ENCODE peak calls at places on chromosomes 7 and 10, in nine cellular contexts. S is SJSA1; K is T-helper 9 cell; Z is CD8-positive, alpha-beta T cell; N is renal cortical epithelial cell; H is GM12892; Q is left kidney; Y is osteoblast; F is NCI-H345. A is an unnamed sample.

GRCh38 chr7:1884583-1885350 is 214.7 kb downstream of the ELFN1 start:
- DNase-seq in F (no peak), S (no peak), Q (no peak), K (no peak), N (no peak), Y (peak; percentile 90), H (no peak), Z (no peak), A (no peak)

GRCh38 chr10:49610015-49610734 is at the start of gene SLC18A3:
- DNase-seq in Z (no peak), Y (peak; percentile 88), H (no peak), F (peak; percentile 63), K (no peak), N (no peak), Q (peak; percentile 63), S (no peak), A (no peak)

GRCh38 chr7:73894851-73895441 is 34.0 kb downstream of the TMEM270 start:
- DNase-seq in N (peak; percentile 59), S (peak; percentile 99), F (no peak), Y (peak; percentile 98), Z (no peak), K (no peak), Q (peak; percentile 90), H (no peak), A (no peak)

GRCh38 chr7:70426249-70426880 is 705.6 kb upstream of the GALNT17 start:
- DNase-seq in K (no peak), F (no peak), S (no peak), Q (no peak), Y (no peak), Z (no peak), N (no peak), H (no peak), A (no peak)

GRCh38 chr10:54550016-54550415 is 251.0 kb downstream of the PCDH15 start:
- DNase-seq in Q (no peak), S (no peak), H (no peak), Y (no peak), N (no peak), Z (no peak), F (no peak), K (no peak), A (no peak)

GRCh38 chr7:112122144-112122543 is 84.1 kb downstream of the DOCK4 start:
- DNase-seq in Z (no peak), K (no peak), Q (no peak), F (no peak), Y (no peak), S (no peak), N (no peak), H (no peak), A (no peak)

GRCh38 chr7:107147464-107148214 is 21.2 kb upstream of the HBP1 start:
- DNase-seq in Q (peak; percentile 49), Y (no peak), S (no peak), Z (no peak), K (no peak), H (no peak), N (peak; percentile 37), F (no peak), A (peak; percentile 77)

GRCh38 chr7:151888079-151888673 is 11.3 kb upstream of the PRKAG2 start:
- DNase-seq in Y (peak; percentile 8), Q (no peak), F (no peak), Z (no peak), H (no peak), K (no peak), S (no peak), N (no peak), A (no peak)

GRCh38 chr7:91089382-91089963 is 174.8 kb upstream of the FZD1 start:
- DNase-seq in N (peak; percentile 42), Y (no peak), Z (no peak), H (no peak), K (no peak), Q (peak; percentile 68), F (peak; percentile 34), S (no peak), A (peak; percentile 67)

GRCh38 chr7:102473271-102473991 is 5.3 kb downstream of the POLR2J start:
- DNase-seq in N (no peak), F (no peak), Y (peak; percentile 81), Q (no peak), S (no peak), Z (no peak), K (no peak), H (no peak), A (no peak)

GRCh38 chr7:41098846-41099245 is 604.0 kb downstream of the INHBA start:
- DNase-seq in H (no peak), N (no peak), Y (no peak), S (no peak), K (no peak), F (no peak), Q (no peak), Z (no peak), A (no peak)

GRCh38 chr10:112295853-112296830 is 12.9 kb downstream of the TECTB start:
- DNase-seq in Y (no peak), Z (no peak), S (no peak), F (no peak), Q (peak; percentile 14), K (no peak), N (peak; percentile 79), H (no peak), A (peak; percentile 68)

GRCh38 chr7:158444501-158445420 is 142.9 kb downstream of the PTPRN2 start:
- DNase-seq in Q (no peak), Z (no peak), F (no peak), S (no peak), H (no peak), Y (no peak), N (no peak), K (no peak), A (no peak)

GRCh38 chr7:27167170-27167505 is 1.8 kb upstream of the HOXA9 start:
- DNase-seq in S (peak; percentile 83), N (peak; percentile 61), F (no peak), H (no peak), Q (peak; percentile 88), Z (no peak), K (no peak), Y (peak; percentile 92), A (no peak)

GRCh38 chr10:50577681-50578350 is 45.9 kb downstream of the SGMS1 start:
- DNase-seq in S (no peak), K (no peak), Y (no peak), H (no peak), F (no peak), Q (no peak), Z (no peak), N (peak; percentile 27), A (peak; percentile 74)

GRCh38 chr10:50417906-50418697 is 166.8 kb upstream of the ASAH2 start:
- DNase-seq in F (no peak), Z (peak; percentile 11), H (peak; percentile 56), K (peak; percentile 5), Q (peak; percentile 84), S (peak; percentile 94), N (peak; percentile 85), Y (peak; percentile 93), A (peak; percentile 41)

GRCh38 chr7:143396625-143397556 is 11.8 kb downstream of the EPHA1 start:
- DNase-seq in K (no peak), N (no peak), Y (peak; percentile 88), H (no peak), Q (no peak), F (no peak), S (no peak), Z (no peak), A (no peak)

GRCh38 chr10:80596391-80597257 is 58.9 kb downstream of the SH2D4B start:
- DNase-seq in Z (peak; percentile 5), F (no peak), S (no peak), N (peak; percentile 36), K (no peak), H (no peak), Q (peak; percentile 45), Y (peak; percentile 87), A (peak; percentile 70)

GRCh38 chr10:99976886-99977391 is 32.8 kb downstream of the DNMBP start:
- DNase-seq in Q (no peak), Z (no peak), H (no peak), S (peak; percentile 76), Y (peak; percentile 86), K (no peak), F (no peak), N (peak; percentile 92), A (peak; percentile 47)

GRCh38 chr10:932589-932988 is 1.1 kb upstream of the LARP4B start:
- DNase-seq in Z (no peak), S (no peak), Q (no peak), F (no peak), H (no peak), N (no peak), Y (peak; percentile 22), K (no peak), A (no peak)

GRCh38 chr10:6778992-6779701 is 199.1 kb upstream of the PRKCQ start:
- DNase-seq in Y (peak; percentile 86), N (peak; percentile 99), K (no peak), H (no peak), Z (no peak), F (no peak), Q (no peak), S (peak; percentile 97), A (peak; percentile 8)

A was measured in SK-MEL-5.